ENCODE peak calls at places on chromosomes 3 and 15, in five cellular contexts. One of them, this sample, is unnamed.

GRCh38 chr3:100206687-100207086 is 54.1 kb upstream of the TBC1D23 start:
- DNase-seq in HuH-7: no peak
- DNase-seq in transverse colon: no peak
- DNase-seq in H54: no peak
- DNase-seq in H1: no peak
- DNase-seq in this sample: no peak

GRCh38 chr3:30282052-30282708 is 324.2 kb upstream of the TGFBR2 start:
- DNase-seq in HuH-7: no peak
- DNase-seq in transverse colon: no peak
- DNase-seq in H54: peak
- DNase-seq in H1: peak
- DNase-seq in this sample: no peak

GRCh38 chr3:146169891-146170290 is 8.9 kb upstream of the PLOD2 start:
- DNase-seq in HuH-7: no peak
- DNase-seq in transverse colon: no peak
- DNase-seq in H54: no peak
- DNase-seq in H1: no peak
- DNase-seq in this sample: no peak

GRCh38 chr3:107034142-107034541 is 343.1 kb upstream of the CCDC54 start:
- DNase-seq in HuH-7: no peak
- DNase-seq in transverse colon: no peak
- DNase-seq in H54: no peak
- DNase-seq in H1: no peak
- DNase-seq in this sample: no peak

GRCh38 chr3:128307029-128307633 is 153.8 kb downstream of the EEFSEC start:
- DNase-seq in HuH-7: peak
- DNase-seq in transverse colon: no peak
- DNase-seq in H54: no peak
- DNase-seq in H1: no peak
- DNase-seq in this sample: no peak

GRCh38 chr3:141462176-141462859 is 24.5 kb upstream of the RASA2 start:
- DNase-seq in HuH-7: no peak
- DNase-seq in transverse colon: no peak
- DNase-seq in H54: no peak
- DNase-seq in H1: no peak
- DNase-seq in this sample: no peak

GRCh38 chr3:111809196-111809595 is 49.9 kb upstream of the PHLDB2 start:
- DNase-seq in HuH-7: no peak
- DNase-seq in transverse colon: no peak
- DNase-seq in H54: no peak
- DNase-seq in H1: no peak
- DNase-seq in this sample: no peak

GRCh38 chr3:141328286-141329166 is 39.8 kb upstream of the ZBTB38 start:
- DNase-seq in HuH-7: no peak
- DNase-seq in transverse colon: no peak
- DNase-seq in H54: no peak
- DNase-seq in H1: no peak
- DNase-seq in this sample: no peak

GRCh38 chr3:27253391-27253790 is 115.8 kb downstream of the NEK10 start:
- DNase-seq in HuH-7: no peak
- DNase-seq in transverse colon: no peak
- DNase-seq in H54: no peak
- DNase-seq in H1: no peak
- DNase-seq in this sample: no peak

GRCh38 chr15:31262901-31263671 is 63.5 kb upstream of the KLF13 start:
- DNase-seq in HuH-7: no peak
- DNase-seq in transverse colon: peak
- DNase-seq in H54: no peak
- DNase-seq in H1: no peak
- DNase-seq in this sample: peak

GRCh38 chr3:193826126-193826795 is 233.3 kb downstream of the OPA1 start:
- DNase-seq in HuH-7: peak
- DNase-seq in transverse colon: peak
- DNase-seq in H54: peak
- DNase-seq in H1: no peak
- DNase-seq in this sample: peak

GRCh38 chr3:114624676-114625181 is 330.9 kb downstream of the TIGIT start:
- DNase-seq in HuH-7: peak
- DNase-seq in transverse colon: peak
- DNase-seq in H54: peak
- DNase-seq in H1: no peak
- DNase-seq in this sample: peak